ENCODE peak calls at places on chromosomes 16 and 17, in seven cellular contexts. One of them, this sample, is unnamed.

GRCh38 chr17:57609125-57609877 is 135.8 kb downstream of the CCDC182 start:
- DNase-seq in heart left ventricle: no peak
- DNase-seq in psoas muscle: no peak
- DNase-seq in activated naive CD8-positive, alpha-beta T cell treated with anti-CD3 and anti-CD28 coated beads for 36 hours: no peak
- DNase-seq in Kasumi-1: no peak
- DNase-seq in GM18507: no peak
- DNase-seq in HT1080: no peak
- DNase-seq in this sample: no peak

GRCh38 chr17:49993423-49994037 is 1.5 kb downstream of the DLX3 start:
- DNase-seq in heart left ventricle: no peak
- DNase-seq in psoas muscle: no peak
- DNase-seq in activated naive CD8-positive, alpha-beta T cell treated with anti-CD3 and anti-CD28 coated beads for 36 hours: peak; percentile 41
- DNase-seq in Kasumi-1: no peak
- DNase-seq in GM18507: no peak
- DNase-seq in HT1080: no peak
- DNase-seq in this sample: no peak

GRCh38 chr17:20073056-20073979 is 64.2 kb downstream of the SPECC1 start:
- DNase-seq in heart left ventricle: peak; percentile 66
- DNase-seq in psoas muscle: peak; percentile 72
- DNase-seq in activated naive CD8-positive, alpha-beta T cell treated with anti-CD3 and anti-CD28 coated beads for 36 hours: peak; percentile 27
- DNase-seq in Kasumi-1: peak; percentile 77
- DNase-seq in GM18507: no peak
- DNase-seq in HT1080: peak; percentile 62
- DNase-seq in this sample: no peak

GRCh38 chr17:35877345-35878029 is 2.7 kb downstream of the CCL5 start:
- DNase-seq in heart left ventricle: no peak
- DNase-seq in psoas muscle: no peak
- DNase-seq in activated naive CD8-positive, alpha-beta T cell treated with anti-CD3 and anti-CD28 coated beads for 36 hours: no peak
- DNase-seq in Kasumi-1: no peak
- DNase-seq in GM18507: no peak
- DNase-seq in HT1080: no peak
- DNase-seq in this sample: no peak

GRCh38 chr16:85724126-85724879 is 26.6 kb downstream of the C16orf74 start:
- DNase-seq in heart left ventricle: no peak
- DNase-seq in psoas muscle: no peak
- DNase-seq in activated naive CD8-positive, alpha-beta T cell treated with anti-CD3 and anti-CD28 coated beads for 36 hours: no peak
- DNase-seq in Kasumi-1: no peak
- DNase-seq in GM18507: no peak
- DNase-seq in HT1080: no peak
- DNase-seq in this sample: no peak

GRCh38 chr17:48107137-48108055 is at the start of gene SNX11:
- DNase-seq in heart left ventricle: peak; percentile 91
- DNase-seq in psoas muscle: peak; percentile 93
- DNase-seq in activated naive CD8-positive, alpha-beta T cell treated with anti-CD3 and anti-CD28 coated beads for 36 hours: peak; percentile 94
- DNase-seq in Kasumi-1: peak; percentile 94
- DNase-seq in GM18507: peak; percentile 68
- DNase-seq in HT1080: peak; percentile 90
- DNase-seq in this sample: peak; percentile 70

GRCh38 chr17:27603870-27604794 is 26.9 kb upstream of the LGALS9 start:
- DNase-seq in heart left ventricle: no peak
- DNase-seq in psoas muscle: no peak
- DNase-seq in activated naive CD8-positive, alpha-beta T cell treated with anti-CD3 and anti-CD28 coated beads for 36 hours: no peak
- DNase-seq in Kasumi-1: no peak
- DNase-seq in GM18507: no peak
- DNase-seq in HT1080: no peak
- DNase-seq in this sample: no peak

GRCh38 chr16:72783716-72784320 is 264.1 kb downstream of the ZFHX3 start:
- DNase-seq in heart left ventricle: no peak
- DNase-seq in psoas muscle: no peak
- DNase-seq in activated naive CD8-positive, alpha-beta T cell treated with anti-CD3 and anti-CD28 coated beads for 36 hours: no peak
- DNase-seq in Kasumi-1: no peak
- DNase-seq in GM18507: no peak
- DNase-seq in HT1080: no peak
- DNase-seq in this sample: no peak

GRCh38 chr17:81831957-81832607 is 1.0 kb downstream of the MCRIP1 start:
- DNase-seq in heart left ventricle: no peak
- DNase-seq in psoas muscle: peak; percentile 78
- DNase-seq in activated naive CD8-positive, alpha-beta T cell treated with anti-CD3 and anti-CD28 coated beads for 36 hours: peak; percentile 60
- DNase-seq in Kasumi-1: peak; percentile 67
- DNase-seq in GM18507: no peak
- DNase-seq in HT1080: peak; percentile 32
- DNase-seq in this sample: no peak